ENCODE peak calls at places on chromosomes 13 and 19, in ten cellular contexts. A is spleen, D is GM23338, K is endothelial cell of umbilical vein, Z is HCT116, F is stomach, Y is H1, X is SK-N-SH, V is transverse colon, C is HepG2. W is an unnamed sample. For H3K36me3, the result is how much of the 10 kb centered on the place peaks cover.

GRCh38 chr13:43652751-43653150 is 134.0 kb downstream of the ENOX1 start:
- DNase-seq in A (no peak), D (no peak), K (no peak), Z (no peak), F (no peak), Y (no peak), X (no peak), V (no peak), C (no peak), W (no peak)

GRCh38 chr19:31553112-31553843 is 204.0 kb upstream of the TSHZ3 start:
- DNase-seq in A (no peak), D (no peak), K (no peak), Z (no peak), F (no peak), Y (no peak), X (peak), V (no peak), C (no peak), W (no peak)

GRCh38 chr19:13060233-13060963 is 42.3 kb downstream of the LYL1 start:
- DNase-seq in A (no peak), D (no peak), K (no peak), Z (no peak), F (no peak), Y (peak), X (peak), V (peak), C (peak), W (no peak)

GRCh38 chr19:29537601-29538000 is 11.8 kb downstream of the VSTM2B start:
- DNase-seq in A (peak), D (no peak), K (no peak), Z (no peak), F (peak), Y (peak), X (no peak), V (no peak), C (no peak), W (peak)

GRCh38 chr19:47781590-47782318 is 3.3 kb downstream of the SELENOW start:
- DNase-seq in A (no peak), D (no peak), K (no peak), Z (no peak), F (peak), Y (no peak), X (no peak), V (no peak), C (no peak), W (no peak)

GRCh38 chr19:13042443-13043130 is 47.3 kb downstream of the NFIX start:
- DNase-seq in A (no peak), D (no peak), K (no peak), Z (no peak), F (no peak), Y (no peak), X (no peak), V (no peak), C (no peak), W (no peak)

GRCh38 chr19:39679056-39679790 is 23.5 kb downstream of the LGALS16 start:
- DNase-seq in A (no peak), D (no peak), K (no peak), Z (no peak), F (no peak), Y (no peak), X (no peak), V (no peak), C (no peak), W (no peak)

GRCh38 chr13:112446347-112446861 is 70.2 kb downstream of the SPACA7 start:
- DNase-seq in A (peak), D (no peak), K (no peak), Z (no peak), F (peak), Y (no peak), X (peak), V (no peak), C (no peak), W (no peak)

DNA sequence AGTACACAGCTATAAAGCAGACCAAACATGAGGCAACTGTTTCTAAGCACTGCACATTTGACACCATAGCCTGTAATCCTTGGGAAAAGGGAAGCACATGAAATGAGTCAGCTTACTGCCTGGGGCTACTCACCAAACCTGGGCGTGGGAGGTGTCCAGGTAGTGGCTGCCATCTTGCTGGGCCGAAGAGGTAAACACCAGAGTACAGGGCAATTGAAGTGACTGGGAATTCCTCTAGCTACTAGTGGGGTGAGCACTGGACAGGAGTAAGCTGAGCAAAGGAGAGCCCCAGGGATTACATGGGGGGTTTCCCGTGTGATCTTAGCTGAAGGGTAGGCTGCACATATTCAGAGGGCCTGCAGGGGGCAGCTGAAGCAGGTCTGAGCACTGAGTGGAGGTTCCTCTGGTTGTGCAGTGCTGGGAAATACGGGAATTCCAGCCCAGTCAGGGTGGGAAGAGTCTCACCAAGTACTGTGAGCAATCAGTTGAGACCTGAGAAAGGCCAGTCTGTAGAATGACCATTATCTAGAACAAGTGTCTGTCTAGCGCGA is 140.5 kb downstream of the SLC7A1 start:
- DNase-seq in A (no peak), D (peak), K (peak), Z (peak), F (no peak), Y (peak), X (no peak), V (no peak), C (peak), W (no peak)
- TF ChIP-seq CTCF in A (peak), D (peak), K (peak), Z (peak), F (no peak), Y (peak), X (peak), V (no peak), C (peak), W (no peak)

DNA sequence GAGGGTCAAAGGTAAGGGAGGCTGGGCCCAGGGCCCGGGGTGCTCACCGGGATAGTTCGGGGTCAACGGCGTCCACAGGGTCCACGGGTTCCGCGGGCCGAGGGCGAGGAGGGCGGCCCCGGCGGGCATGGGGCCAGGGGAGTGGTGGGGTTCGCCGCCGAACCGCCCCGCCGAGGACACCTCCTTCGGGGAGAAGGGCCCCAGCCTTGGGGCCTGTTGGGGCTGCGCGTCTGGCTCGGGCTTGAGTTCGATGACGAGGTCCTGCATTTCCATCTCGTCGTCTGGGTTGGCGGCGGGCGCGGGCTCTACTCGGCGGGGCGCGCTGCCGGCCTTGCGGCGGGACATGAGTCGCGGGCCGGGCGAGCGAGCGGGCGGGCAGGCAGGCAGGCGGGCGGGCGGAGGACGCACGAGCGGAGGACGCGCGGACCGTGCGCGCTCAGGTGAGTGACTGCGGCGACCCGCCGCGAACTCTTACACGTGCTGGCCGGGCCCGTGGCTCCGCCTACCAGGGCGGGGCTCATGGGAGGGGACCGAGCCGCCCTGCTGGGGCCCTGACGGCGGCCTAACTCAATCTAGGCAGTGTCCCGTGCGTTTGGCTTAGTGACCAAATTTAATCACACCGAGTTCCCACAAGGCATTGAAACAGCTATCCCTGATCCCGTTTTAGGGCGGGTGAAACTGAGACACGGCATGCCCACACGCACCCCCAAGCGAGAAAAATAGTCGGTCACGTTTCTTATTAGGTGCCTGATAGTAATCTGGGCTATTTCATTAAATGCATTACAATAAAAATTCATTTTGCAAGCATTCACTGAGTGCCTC is at the start of gene ZNF296:
- DNase-seq in A (peak), D (peak), K (peak), Z (peak), F (peak), Y (peak), X (no peak), V (peak), C (peak), W (peak)
- TF ChIP-seq POLR2AphosphoS5 in A (peak), D (peak), K (peak), Z (peak), F (peak), Y (peak), X (no peak), V (peak), C (peak), W (no peak)

GRCh38 chr19:17302391-17303166 is 646 bp downstream of the ABHD8 start:
- DNase-seq in A (peak), D (peak), K (no peak), Z (no peak), F (no peak), Y (peak), X (no peak), V (no peak), C (no peak), W (no peak)
- H3K36me3 ChIP-seq in A (under half), D (under half), K (under half), Z (under half), F (under half), Y (under half), X (under half), V (under half), C (under half), W (under half)

GRCh38 chr19:805161-805561 is 7.9 kb downstream of the PTBP1 start:
- DNase-seq in A (no peak), D (no peak), K (no peak), Z (no peak), F (no peak), Y (no peak), X (peak), V (no peak), C (no peak), W (no peak)
- TF ChIP-seq CTCF in A (no peak), D (no peak), K (no peak), Z (no peak), F (no peak), Y (no peak), X (no peak), V (no peak), C (no peak), W (no peak)